ENCODE peak calls at places on chromosomes 5 and 9, in five cellular contexts. G, H, V, T and X are unnamed samples. For H3K4me1 and H3K9me3, the result is how much of the 10 kb centered on the place peaks cover.

GRCh38 chr5:170145462-170145861 is 39.8 kb downstream of the FOXI1 start:
- DNase-seq in V (peak), H (no peak), G (no peak), T (peak), X (no peak)

GRCh38 chr5:180139731-180140626 is 68.4 kb upstream of the RNF130 start:
- DNase-seq in H (no peak), T (no peak), G (peak), V (no peak), X (no peak)

GRCh38 chr5:78129632-78130031 is 164.9 kb downstream of the AP3B1 start:
- DNase-seq in V (no peak), T (no peak), H (no peak), G (no peak), X (no peak)

GRCh38 chr9:95691435-95691834 is 174.7 kb upstream of the PTCH1 start:
- DNase-seq in H (no peak), V (no peak), T (no peak), G (no peak), X (no peak)

GRCh38 chr9:127173063-127173462 is 50.6 kb upstream of the ANGPTL2 start:
- DNase-seq in G (no peak), H (no peak), V (no peak), T (no peak), X (no peak)

GRCh38 chr9:126015446-126015845 is 268.3 kb downstream of the PBX3 start:
- DNase-seq in V (no peak), H (no peak), T (no peak), G (no peak), X (no peak)

GRCh38 chr5:78633710-78634109 is 14.9 kb downstream of the LHFPL2 start:
- DNase-seq in H (no peak), V (no peak), T (no peak), G (no peak), X (no peak)

GRCh38 chr5:111072949-111073682 is 1.6 kb downstream of the TSLP start:
- DNase-seq in T (peak), V (peak), G (peak), H (no peak), X (peak)

GRCh38 chr9:85430659-85431370 is 310.9 kb downstream of the AGTPBP1 start:
- DNase-seq in G (no peak), H (no peak), V (no peak), T (no peak), X (no peak)

GRCh38 chr5:149759986-149760699 is 30.0 kb downstream of the PPARGC1B start:
- DNase-seq in G (no peak), V (no peak), H (no peak), T (no peak), X (no peak)

GRCh38 chr5:27266184-27266583 is 227.8 kb upstream of the CDH9 start:
- DNase-seq in H (no peak), V (no peak), G (no peak), T (no peak), X (no peak)

GRCh38 chr9:95139121-95139520 is 178.4 kb downstream of the FANCC start:
- DNase-seq in H (no peak), T (no peak), G (no peak), V (no peak), X (no peak)

GRCh38 chr5:27015758-27016157 is 22.6 kb downstream of the CDH9 start:
- DNase-seq in T (no peak), V (no peak), H (no peak), G (no peak), X (no peak)

GRCh38 chr9:8401961-8402701 is 602.6 kb upstream of the DMAC1 start:
- DNase-seq in T (no peak), H (no peak), G (no peak), V (no peak), X (no peak)

GRCh38 chr9:124102363-124102762 is 90.8 kb downstream of the LHX2 start:
- DNase-seq in T (no peak), V (no peak), H (no peak), G (no peak), X (no peak)

GRCh38 chr5:54302267-54302687 is 8.1 kb downstream of the ARL15 start:
- DNase-seq in H (no peak), G (no peak), T (no peak), V (no peak), X (no peak)

GRCh38 chr5:61280205-61280604 is 51.9 kb upstream of the ZSWIM6 start:
- DNase-seq in G (no peak), V (peak), H (no peak), T (no peak), X (no peak)

GRCh38 chr5:181167814-181168488 is 20.6 kb downstream of the OR2V2 start:
- DNase-seq in V (no peak), T (peak), H (peak), G (no peak), X (no peak)

GRCh38 chr9:101443358-101443757 is 7.8 kb upstream of the ALDOB start:
- DNase-seq in G (no peak), T (no peak), H (no peak), V (no peak), X (no peak)

GRCh38 chr9:70256123-70256551 is 2.6 kb upstream of the SMC5 start:
- DNase-seq in H (no peak), T (no peak), V (no peak), G (no peak), X (no peak)

GRCh38 chr9:27162045-27162444 is 53.0 kb downstream of the TEK start:
- DNase-seq in V (no peak), H (no peak), G (no peak), T (no peak), X (no peak)

GRCh38 chr9:37909326-37909725 is 5.4 kb upstream of the SLC25A51 start:
- DNase-seq in G (no peak), T (no peak), H (no peak), V (no peak), X (no peak)

GRCh38 chr5:106414342-106414741 is 1256.4 kb downstream of the EFNA5 start:
- DNase-seq in H (no peak), V (no peak), T (no peak), G (no peak), X (no peak)

GRCh38 chr5:106639488-106639887 is 1031.2 kb downstream of the EFNA5 start:
- DNase-seq in H (no peak), G (no peak), T (no peak), V (no peak), X (no peak)

GRCh38 chr9:4298255-4299005 is 1.4 kb downstream of the GLIS3 start:
- DNase-seq in H (no peak), V (no peak), T (no peak), G (peak), X (peak)

GRCh38 chr5:171595801-171596231 is 176.4 kb downstream of the FGF18 start:
- DNase-seq in G (no peak), H (no peak), T (no peak), V (no peak), X (no peak)

GRCh38 chr5:32545102-32545847 is 40.1 kb upstream of the SUB1 start:
- DNase-seq in G (no peak), T (no peak), H (no peak), V (no peak), X (no peak)

GRCh38 chr5:179920175-179920574 is 12.5 kb upstream of the TBC1D9B start:
- DNase-seq in G (no peak), H (no peak), T (no peak), V (no peak), X (no peak)

GRCh38 chr9:115213777-115214428 is 95.9 kb upstream of the TNC start:
- DNase-seq in V (no peak), G (no peak), T (no peak), H (no peak), X (no peak)

GRCh38 chr5:33162057-33162456 is 278.7 kb upstream of the TARS1 start:
- DNase-seq in H (no peak), G (peak), V (no peak), T (no peak), X (no peak)

GRCh38 chr5:64566531-64566930 is 60.7 kb downstream of the RGS7BP start:
- DNase-seq in T (no peak), G (no peak), V (no peak), H (no peak), X (no peak)

GRCh38 chr5:127192150-127192549 is 98.4 kb upstream of the MEGF10 start:
- DNase-seq in G (no peak), H (no peak), T (no peak), V (no peak), X (no peak)

GRCh38 chr9:107784235-107784958 is 294.8 kb upstream of the KLF4 start:
- DNase-seq in V (peak), H (no peak), T (no peak), G (no peak), X (no peak)

GRCh38 chr5:113081881-113082546 is 105.4 kb downstream of the DCP2 start:
- DNase-seq in T (no peak), H (no peak), G (no peak), V (no peak), X (no peak)

GRCh38 chr5:135600971-135601381 is 22.2 kb upstream of the CXCL14 start:
- DNase-seq in T (no peak), G (no peak), V (no peak), H (no peak), X (no peak)

GRCh38 chr9:130023147-130023787 is 19.7 kb downstream of the FNBP1 start:
- DNase-seq in H (no peak), G (no peak), V (no peak), T (peak), X (no peak)

GRCh38 chr9:95143591-95144561 is 173.6 kb downstream of the FANCC start:
- DNase-seq in H (no peak), G (peak), T (no peak), V (no peak), X (no peak)

DNA sequence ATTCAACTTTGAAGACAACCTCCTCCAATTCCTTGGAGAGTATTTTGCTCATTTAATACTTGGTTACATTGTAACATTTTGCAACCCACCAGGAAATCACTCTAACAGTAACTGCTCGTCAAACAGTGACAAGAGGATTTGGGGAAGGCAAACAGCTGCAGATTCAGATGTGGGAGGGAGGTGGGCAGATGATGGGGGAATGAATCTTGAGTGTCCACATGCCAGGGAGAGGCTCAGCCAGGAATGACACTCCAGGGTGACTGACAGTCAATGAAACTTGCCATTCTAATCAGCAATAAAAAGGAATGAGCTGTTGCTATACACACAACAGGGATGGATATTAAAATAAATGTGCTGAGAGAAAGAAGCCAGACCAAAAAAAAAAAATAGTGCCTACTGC is 97.7 kb upstream of the ANKRD55 start:
- DNase-seq in G (no peak), T (no peak), V (no peak), H (no peak), X (no peak)
- H3K4me1 ChIP-seq in G (under half), T (under half), V (under half), H (under half), X (half or more)

DNA sequence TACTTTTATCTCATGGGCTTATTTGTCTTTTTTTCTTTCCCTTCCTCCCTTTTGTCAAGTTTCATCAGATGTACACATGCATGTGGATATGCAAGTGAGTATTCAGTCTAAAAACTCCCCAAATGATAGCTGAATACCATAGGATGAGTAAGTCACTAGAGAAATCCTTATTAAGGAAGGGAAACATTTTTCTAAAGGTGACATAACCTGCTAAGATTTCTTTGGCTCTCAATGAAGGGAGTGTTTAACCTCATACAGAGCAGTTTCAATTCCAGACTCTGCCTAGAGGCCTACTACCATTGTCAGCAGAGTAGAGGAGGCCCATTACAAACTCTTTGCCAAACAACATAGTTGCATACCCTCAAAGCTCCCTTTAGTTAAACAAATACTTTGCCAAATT is 192.4 kb downstream of the ARHGEF28 start:
- DNase-seq in T (no peak), G (no peak), H (no peak), V (no peak), X (no peak)
- H3K27ac ChIP-seq in T (no peak), G (no peak), H (no peak), V (no peak), X (no peak)

GRCh38 chr9:137354153-137354844 is 52.2 kb upstream of the NRARP start:
- DNase-seq in H (no peak), V (no peak), T (no peak), G (no peak), X (no peak)

GRCh38 chr9:137351781-137352501 is 49.9 kb upstream of the NRARP start:
- DNase-seq in G (no peak), H (no peak), V (no peak), T (no peak), X (no peak)

GRCh38 chr9:137354845-137355420 is 52.9 kb upstream of the NRARP start:
- DNase-seq in H (no peak), G (no peak), V (no peak), T (no peak), X (no peak)

GRCh38 chr9:137352511-137353222 is 50.6 kb upstream of the NRARP start:
- DNase-seq in T (no peak), V (no peak), H (no peak), G (no peak), X (no peak)

DNA sequence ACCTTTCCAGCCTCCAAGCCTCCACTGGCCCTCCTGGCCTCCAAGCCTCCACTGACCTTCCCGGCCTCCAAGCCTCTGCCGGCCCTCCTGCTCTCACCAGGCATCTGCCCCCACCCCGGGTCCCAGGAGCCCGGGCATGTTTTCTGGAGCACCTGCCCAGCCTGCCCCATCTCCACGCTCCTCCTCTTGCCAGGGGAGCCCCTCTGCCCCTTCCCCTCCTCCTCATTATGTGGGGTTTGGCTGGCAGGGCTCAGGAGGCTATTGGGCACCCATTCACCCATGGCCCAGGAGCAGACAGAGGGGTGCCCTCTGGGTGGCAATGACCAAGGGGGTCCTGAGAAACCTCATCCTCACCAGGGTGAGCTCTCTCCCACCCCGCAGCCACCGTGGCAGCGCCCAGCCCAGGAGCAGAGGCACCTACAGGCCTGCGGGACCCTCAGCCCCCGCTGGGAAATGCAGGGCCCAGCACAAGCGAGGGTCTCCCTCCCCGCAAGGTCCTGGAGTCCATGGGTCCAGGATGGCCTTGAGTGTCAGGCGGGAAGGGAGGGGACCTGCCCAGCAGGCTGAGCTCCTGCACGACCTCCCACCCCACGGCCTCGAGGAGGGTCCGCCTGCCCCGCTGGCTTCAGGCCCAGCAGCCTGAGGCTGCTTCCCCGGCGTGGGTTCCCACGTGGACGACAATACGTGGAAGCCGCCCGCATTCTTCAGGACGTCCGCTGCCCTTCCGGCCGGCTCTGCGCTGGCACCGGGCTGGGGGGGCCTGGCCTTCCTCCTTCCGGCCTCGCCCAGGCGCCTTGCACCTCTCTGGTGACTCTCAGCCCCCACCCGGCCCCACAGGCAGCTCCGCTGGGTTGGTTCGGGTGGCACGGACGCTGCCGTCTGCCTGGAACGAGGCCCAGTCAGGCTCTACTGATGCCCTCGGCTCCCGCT is 51.4 kb upstream of the NRARP start:
- DNase-seq in V (no peak), T (no peak), H (no peak), G (no peak), X (no peak)
- H3K9me3 ChIP-seq in V (under half), T (under half), H (under half), G (under half), X (under half)

DNA sequence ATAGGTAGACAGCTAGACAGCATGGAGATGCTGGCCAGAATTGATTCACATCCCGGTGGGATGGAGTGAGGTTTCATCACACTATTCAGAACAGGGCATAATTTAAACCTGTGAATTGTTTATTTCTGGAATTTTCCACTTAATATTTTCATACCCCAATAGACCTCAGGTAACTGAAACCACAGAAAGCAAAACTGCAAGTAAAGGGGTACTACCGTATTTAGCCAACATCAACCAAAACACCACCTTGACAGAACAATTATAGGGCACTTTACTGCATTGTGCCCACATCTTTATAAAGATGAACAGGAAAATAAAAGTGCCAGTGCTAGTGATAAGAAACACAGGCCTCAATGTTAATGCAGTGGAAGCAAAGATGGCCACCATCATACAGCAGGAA is 7.5 kb downstream of the SERINC5 start:
- DNase-seq in H (no peak), T (no peak), G (no peak), V (no peak), X (no peak)
- H3K4me1 ChIP-seq in H (under half), T (half or more), G (under half), V (under half), X (half or more)

DNA sequence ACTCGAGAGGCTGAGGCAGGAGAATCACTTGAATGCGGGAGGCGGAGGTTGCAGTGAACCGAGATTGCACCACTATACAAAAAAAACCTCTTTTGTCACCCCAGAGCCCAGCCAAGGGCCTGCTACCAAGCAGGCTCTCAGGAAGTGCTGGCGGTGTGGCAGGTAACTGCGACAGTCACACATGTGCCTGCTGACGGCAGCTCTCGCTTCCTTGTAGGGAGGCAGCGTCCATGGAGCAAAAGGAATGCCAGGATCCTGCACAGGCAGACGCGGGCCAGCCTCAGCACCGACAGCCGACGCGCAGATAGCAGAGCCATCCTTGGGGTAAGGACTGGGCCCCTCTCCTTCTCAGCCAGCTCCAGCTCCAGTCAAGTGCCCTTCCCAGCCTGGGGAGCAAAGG is 3.9 kb downstream of the LRRC8A start:
- DNase-seq in V (no peak), T (no peak), G (no peak), H (no peak), X (no peak)
- H3K27ac ChIP-seq in V (no peak), T (no peak), G (no peak), H (no peak), X (no peak)

GRCh38 chr5:81688215-81688614 is 62.7 kb downstream of the SSBP2 start:
- DNase-seq in V (no peak), G (no peak), H (no peak), T (no peak), X (no peak)
- H3K9me3 ChIP-seq in V (under half), G (under half), H (under half), T (half or more), X (under half)

DNA sequence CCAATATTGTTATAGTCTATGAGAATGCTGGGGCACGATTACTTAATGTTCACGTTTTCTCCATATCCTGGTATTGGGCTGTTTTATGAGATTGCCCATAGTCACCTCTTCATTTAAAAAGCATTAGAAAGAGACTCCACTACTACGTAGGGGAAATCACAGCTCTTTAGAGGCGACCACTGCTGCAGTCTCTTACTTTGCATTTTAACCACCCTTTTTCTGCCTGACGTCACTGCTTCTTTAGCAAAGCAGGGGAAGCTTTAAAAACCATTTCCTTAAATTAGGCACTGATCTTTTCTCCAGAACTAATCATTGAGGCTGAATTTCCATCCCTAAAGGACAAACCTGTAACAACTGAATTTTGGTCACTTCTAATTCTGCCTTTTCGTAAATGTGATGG is 38.9 kb downstream of the ZNF608 start:
- DNase-seq in V (no peak), G (no peak), T (peak), H (no peak), X (no peak)
- H3K4me1 ChIP-seq in V (under half), G (under half), T (half or more), H (under half), X (under half)

GRCh38 chr5:35867998-35868397 is 11.3 kb downstream of the IL7R start:
- DNase-seq in V (no peak), G (no peak), H (no peak), T (no peak), X (no peak)

DNA sequence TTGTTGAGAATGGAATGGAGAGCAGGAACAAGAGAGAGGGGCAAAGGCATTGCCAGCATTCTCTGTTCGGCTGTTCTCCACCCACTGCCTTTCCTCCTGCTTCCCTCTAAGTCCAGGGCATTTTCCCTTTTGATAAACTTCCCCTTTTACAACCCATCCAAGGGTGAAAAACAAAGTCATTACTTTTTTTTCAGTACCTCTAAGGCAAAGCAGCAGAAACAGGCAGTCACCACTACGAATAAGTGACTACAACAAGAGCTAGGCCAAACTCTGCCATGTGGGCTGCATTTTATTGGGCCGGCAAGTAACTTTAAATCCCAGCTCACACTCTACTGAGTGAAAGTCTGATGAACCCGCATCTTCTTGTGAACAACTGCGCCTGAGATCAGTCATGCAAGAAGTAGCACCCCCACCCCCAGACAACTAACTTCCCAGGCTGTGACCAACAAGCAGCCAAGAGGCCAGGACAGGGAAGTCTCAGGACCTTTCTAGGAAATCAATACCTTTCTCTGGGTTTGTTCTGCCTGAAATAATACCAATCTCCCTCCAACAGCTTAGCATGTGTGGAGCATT is 13.1 kb downstream of the IL7R start:
- DNase-seq in V (no peak), H (no peak), T (no peak), G (no peak), X (no peak)
- H3K27ac ChIP-seq in V (no peak), H (peak), T (peak), G (no peak), X (peak)